ENCODE peak calls at places on chromosome 20, in seven cellular contexts. One of them, this sample, is unnamed.
A peak's percentile ranks its signal among the peaks of the same experiment; 100 is the strongest.

GRCh38 chr20:9300534-9300933 is 213.9 kb upstream of the LAMP5 start:
- DNase-seq in AG08395: no peak
- DNase-seq in H7: no peak
- DNase-seq in CD4-positive, alpha-beta T cell: no peak
- DNase-seq in KBM-7: no peak
- DNase-seq in NCI-H1694 treated with DMSO at 0.1 percent for 48 hours: no peak
- DNase-seq in NCI-H1105: no peak
- DNase-seq in this sample: no peak

GRCh38 chr20:5660346-5660745 is 89.9 kb upstream of the SHLD1 start:
- DNase-seq in CD4-positive, alpha-beta T cell: no peak
- DNase-seq in NCI-H1105: no peak
- DNase-seq in KBM-7: no peak
- DNase-seq in H7: no peak
- DNase-seq in AG08395: no peak
- DNase-seq in NCI-H1694 treated with DMSO at 0.1 percent for 48 hours: no peak
- DNase-seq in this sample: no peak

GRCh38 chr20:38609828-38610227 is 8.2 kb downstream of the ARHGAP40 start:
- DNase-seq in H7: peak; percentile 35
- DNase-seq in AG08395: no peak
- DNase-seq in KBM-7: no peak
- DNase-seq in NCI-H1105: no peak
- DNase-seq in CD4-positive, alpha-beta T cell: no peak
- DNase-seq in NCI-H1694 treated with DMSO at 0.1 percent for 48 hours: no peak
- DNase-seq in this sample: no peak

GRCh38 chr20:46563170-46563847 is 12.9 kb upstream of the OCSTAMP start:
- DNase-seq in H7: peak; percentile 71
- DNase-seq in AG08395: no peak
- DNase-seq in NCI-H1105: no peak
- DNase-seq in KBM-7: no peak
- DNase-seq in NCI-H1694 treated with DMSO at 0.1 percent for 48 hours: no peak
- DNase-seq in CD4-positive, alpha-beta T cell: no peak
- DNase-seq in this sample: no peak

GRCh38 chr20:21202284-21202683 is 76.4 kb downstream of the KIZ start:
- DNase-seq in KBM-7: no peak
- DNase-seq in NCI-H1105: no peak
- DNase-seq in AG08395: peak; percentile 7
- DNase-seq in CD4-positive, alpha-beta T cell: no peak
- DNase-seq in H7: no peak
- DNase-seq in NCI-H1694 treated with DMSO at 0.1 percent for 48 hours: no peak
- DNase-seq in this sample: no peak

GRCh38 chr20:56362833-56363413 is 4.1 kb downstream of the FAM210B start:
- DNase-seq in CD4-positive, alpha-beta T cell: no peak
- DNase-seq in KBM-7: no peak
- DNase-seq in H7: no peak
- DNase-seq in NCI-H1105: no peak
- DNase-seq in AG08395: no peak
- DNase-seq in NCI-H1694 treated with DMSO at 0.1 percent for 48 hours: no peak
- DNase-seq in this sample: no peak

GRCh38 chr20:63215101-63216040 is 560 bp downstream of the YTHDF1 start:
- DNase-seq in KBM-7: peak; percentile 59
- DNase-seq in NCI-H1694 treated with DMSO at 0.1 percent for 48 hours: no peak
- DNase-seq in H7: peak; percentile 91
- DNase-seq in NCI-H1105: peak; percentile 16
- DNase-seq in CD4-positive, alpha-beta T cell: no peak
- DNase-seq in AG08395: peak; percentile 76
- DNase-seq in this sample: peak; percentile 47

GRCh38 chr20:46056970-46057855 is 28.2 kb downstream of the SLC12A5 start:
- DNase-seq in H7: peak; percentile 94
- DNase-seq in KBM-7: peak; percentile 16
- DNase-seq in CD4-positive, alpha-beta T cell: no peak
- DNase-seq in NCI-H1105: no peak
- DNase-seq in NCI-H1694 treated with DMSO at 0.1 percent for 48 hours: no peak
- DNase-seq in AG08395: peak; percentile 60
- DNase-seq in this sample: peak; percentile 54

GRCh38 chr20:1943267-1944002 is 48.2 kb downstream of the SIRPA start:
- DNase-seq in NCI-H1105: no peak
- DNase-seq in NCI-H1694 treated with DMSO at 0.1 percent for 48 hours: no peak
- DNase-seq in KBM-7: no peak
- DNase-seq in AG08395: peak; percentile 75
- DNase-seq in CD4-positive, alpha-beta T cell: no peak
- DNase-seq in H7: no peak
- DNase-seq in this sample: no peak

GRCh38 chr20:29873946-29874345 is 1383.5 kb upstream of the DEFB115 start:
- DNase-seq in AG08395: no peak
- DNase-seq in H7: peak; percentile 57
- DNase-seq in CD4-positive, alpha-beta T cell: no peak
- DNase-seq in NCI-H1694 treated with DMSO at 0.1 percent for 48 hours: peak; percentile 31
- DNase-seq in NCI-H1105: peak; percentile 41
- DNase-seq in KBM-7: no peak
- DNase-seq in this sample: peak; percentile 63

GRCh38 chr20:14544688-14545087 is 207.3 kb upstream of the FLRT3 start:
- DNase-seq in CD4-positive, alpha-beta T cell: no peak
- DNase-seq in KBM-7: no peak
- DNase-seq in NCI-H1694 treated with DMSO at 0.1 percent for 48 hours: no peak
- DNase-seq in NCI-H1105: no peak
- DNase-seq in AG08395: no peak
- DNase-seq in H7: no peak
- DNase-seq in this sample: no peak

GRCh38 chr20:56195946-56196345 is 52.6 kb upstream of the MC3R start:
- DNase-seq in NCI-H1105: no peak
- DNase-seq in CD4-positive, alpha-beta T cell: no peak
- DNase-seq in H7: no peak
- DNase-seq in KBM-7: no peak
- DNase-seq in AG08395: no peak
- DNase-seq in NCI-H1694 treated with DMSO at 0.1 percent for 48 hours: no peak
- DNase-seq in this sample: no peak

GRCh38 chr20:47353697-47354387 is 2.7 kb downstream of the ZMYND8 start:
- DNase-seq in CD4-positive, alpha-beta T cell: no peak
- DNase-seq in KBM-7: no peak
- DNase-seq in NCI-H1105: no peak
- DNase-seq in AG08395: no peak
- DNase-seq in NCI-H1694 treated with DMSO at 0.1 percent for 48 hours: no peak
- DNase-seq in H7: no peak
- DNase-seq in this sample: peak; percentile 12

GRCh38 chr20:21632031-21632430 is 73.4 kb upstream of the PAX1 start:
- DNase-seq in KBM-7: no peak
- DNase-seq in NCI-H1694 treated with DMSO at 0.1 percent for 48 hours: no peak
- DNase-seq in H7: no peak
- DNase-seq in CD4-positive, alpha-beta T cell: no peak
- DNase-seq in NCI-H1105: no peak
- DNase-seq in AG08395: no peak
- DNase-seq in this sample: no peak

GRCh38 chr20:31666258-31667042 is 28.7 kb downstream of the COX4I2 start:
- DNase-seq in NCI-H1694 treated with DMSO at 0.1 percent for 48 hours: no peak
- DNase-seq in H7: peak; percentile 57
- DNase-seq in AG08395: peak; percentile 28
- DNase-seq in KBM-7: peak; percentile 73
- DNase-seq in CD4-positive, alpha-beta T cell: no peak
- DNase-seq in NCI-H1105: no peak
- DNase-seq in this sample: peak; percentile 73

GRCh38 chr20:24764825-24765224 is 184.2 kb upstream of the CST7 start:
- DNase-seq in KBM-7: no peak
- DNase-seq in CD4-positive, alpha-beta T cell: no peak
- DNase-seq in NCI-H1105: no peak
- DNase-seq in NCI-H1694 treated with DMSO at 0.1 percent for 48 hours: no peak
- DNase-seq in AG08395: no peak
- DNase-seq in H7: no peak
- DNase-seq in this sample: peak; percentile 19

GRCh38 chr20:18011951-18012645 is 43.3 kb downstream of the MGME1 start:
- DNase-seq in AG08395: no peak
- DNase-seq in NCI-H1105: no peak
- DNase-seq in KBM-7: no peak
- DNase-seq in H7: no peak
- DNase-seq in CD4-positive, alpha-beta T cell: no peak
- DNase-seq in NCI-H1694 treated with DMSO at 0.1 percent for 48 hours: no peak
- DNase-seq in this sample: no peak

GRCh38 chr20:58547527-58548475 is 32.6 kb upstream of the APCDD1L start:
- DNase-seq in KBM-7: no peak
- DNase-seq in CD4-positive, alpha-beta T cell: no peak
- DNase-seq in NCI-H1105: no peak
- DNase-seq in NCI-H1694 treated with DMSO at 0.1 percent for 48 hours: no peak
- DNase-seq in H7: peak; percentile 20
- DNase-seq in AG08395: no peak
- DNase-seq in this sample: no peak

GRCh38 chr20:25233016-25233772 is 14.7 kb upstream of the PYGB start:
- DNase-seq in KBM-7: no peak
- DNase-seq in AG08395: peak; percentile 25
- DNase-seq in H7: no peak
- DNase-seq in NCI-H1694 treated with DMSO at 0.1 percent for 48 hours: no peak
- DNase-seq in CD4-positive, alpha-beta T cell: no peak
- DNase-seq in NCI-H1105: no peak
- DNase-seq in this sample: peak; percentile 89

GRCh38 chr20:11186301-11187008 is 512.7 kb upstream of the JAG1 start:
- DNase-seq in AG08395: no peak
- DNase-seq in NCI-H1694 treated with DMSO at 0.1 percent for 48 hours: no peak
- DNase-seq in KBM-7: no peak
- DNase-seq in NCI-H1105: no peak
- DNase-seq in CD4-positive, alpha-beta T cell: no peak
- DNase-seq in H7: no peak
- DNase-seq in this sample: no peak

GRCh38 chr20:38751360-38751976 is 3.2 kb downstream of the ACTR5 start:
- DNase-seq in CD4-positive, alpha-beta T cell: no peak
- DNase-seq in KBM-7: peak; percentile 57
- DNase-seq in NCI-H1694 treated with DMSO at 0.1 percent for 48 hours: peak; percentile 39
- DNase-seq in NCI-H1105: peak; percentile 8
- DNase-seq in H7: peak; percentile 62
- DNase-seq in AG08395: peak; percentile 47
- DNase-seq in this sample: no peak

GRCh38 chr20:8116067-8116811 is 15.8 kb upstream of the PLCB1 start:
- DNase-seq in CD4-positive, alpha-beta T cell: no peak
- DNase-seq in AG08395: peak; percentile 64
- DNase-seq in NCI-H1105: no peak
- DNase-seq in H7: no peak
- DNase-seq in NCI-H1694 treated with DMSO at 0.1 percent for 48 hours: no peak
- DNase-seq in KBM-7: no peak
- DNase-seq in this sample: no peak

GRCh38 chr20:4370856-4371255 is 350.9 kb upstream of the PRND start:
- DNase-seq in AG08395: no peak
- DNase-seq in NCI-H1105: no peak
- DNase-seq in NCI-H1694 treated with DMSO at 0.1 percent for 48 hours: no peak
- DNase-seq in KBM-7: no peak
- DNase-seq in H7: no peak
- DNase-seq in CD4-positive, alpha-beta T cell: no peak
- DNase-seq in this sample: no peak

GRCh38 chr20:63791497-63792156 is 39.4 kb downstream of the ZBTB46 start:
- DNase-seq in NCI-H1694 treated with DMSO at 0.1 percent for 48 hours: no peak
- DNase-seq in NCI-H1105: no peak
- DNase-seq in KBM-7: no peak
- DNase-seq in CD4-positive, alpha-beta T cell: no peak
- DNase-seq in H7: peak; percentile 66
- DNase-seq in AG08395: no peak
- DNase-seq in this sample: peak; percentile 58

This sample was measured in right lobe of liver.